ENCODE peak calls at places on chromosome 1, in seven cellular contexts. K is mammary epithelial cell, L is fibroblast of lung, P is H9, V is HCT116, W is PC-3, I is IMR-90. C is an unnamed sample. For H4K20me1, the result is how much of the 10 kb centered on the place peaks cover.

GRCh38 chr1:97070366-97070765 is 348.8 kb downstream of the PTBP2 start:
- DNase-seq in K (no peak), W (peak), P (no peak), I (peak), L (peak), V (no peak), C (no peak)

GRCh38 chr1:161206411-161207140 is 4.4 kb downstream of the NDUFS2 start:
- DNase-seq in W (no peak), P (no peak), K (no peak), L (peak), V (no peak), I (peak), C (no peak)

GRCh38 chr1:7644906-7645750 is 126.0 kb upstream of the VAMP3 start:
- DNase-seq in P (no peak), W (no peak), L (no peak), I (peak), V (no peak), K (peak), C (peak)

GRCh38 chr1:162381383-162381782 is at the start of gene C1orf226:
- DNase-seq in K (peak), I (no peak), V (peak), L (no peak), W (peak), P (no peak), C (no peak)

GRCh38 chr1:50108497-50109073 is at the start of gene ELAVL4:
- DNase-seq in K (no peak), W (no peak), P (peak), I (no peak), V (no peak), L (no peak), C (no peak)

GRCh38 chr1:155166373-155167165 is 6.5 kb downstream of the KRTCAP2 start:
- DNase-seq in L (peak), V (no peak), P (peak), I (no peak), K (no peak), W (no peak), C (peak)

GRCh38 chr1:9194024-9194423 is 40.5 kb upstream of the H6PD start:
- DNase-seq in I (no peak), V (no peak), L (no peak), P (no peak), W (peak), K (no peak), C (no peak)

GRCh38 chr1:12541274-12542137 is 76.5 kb downstream of the DHRS3 start:
- DNase-seq in I (peak), L (peak), V (no peak), K (peak), W (no peak), P (no peak), C (peak)

GRCh38 chr1:155170806-155171205 is 2.3 kb downstream of the KRTCAP2 start:
- DNase-seq in W (no peak), L (no peak), K (no peak), P (no peak), V (no peak), I (no peak), C (no peak)

GRCh38 chr1:228486596-228487335 is 416 bp upstream of the RNF187 start:
- DNase-seq in V (peak), L (peak), W (peak), I (peak), P (peak), K (peak), C (peak)

GRCh38 chr1:63327417-63328139 is 5.2 kb downstream of the FOXD3 start:
- DNase-seq in P (peak), K (peak), I (peak), L (peak), V (peak), W (peak), C (peak)

GRCh38 chr1:29754608-29755375 is 518.5 kb downstream of the PTPRU start:
- DNase-seq in P (peak), K (no peak), W (no peak), V (no peak), L (no peak), I (no peak), C (no peak)

GRCh38 chr1:3506943-3507342 is 52.5 kb downstream of the ARHGEF16 start:
- DNase-seq in I (no peak), K (no peak), V (no peak), L (no peak), W (no peak), P (no peak), C (no peak)
- H4K20me1 ChIP-seq in I (under half), K (under half), V (under half), L (under half), W (under half), P (under half), C (under half)

GRCh38 chr1:112410704-112411103 is 14.7 kb downstream of the CTTNBP2NL start:
- DNase-seq in V (no peak), P (no peak), K (no peak), L (no peak), I (no peak), W (no peak), C (no peak)
- H4K20me1 ChIP-seq in V (under half), P (under half), K (under half), L (under half), I (under half), W (under half), C (under half)

DNA sequence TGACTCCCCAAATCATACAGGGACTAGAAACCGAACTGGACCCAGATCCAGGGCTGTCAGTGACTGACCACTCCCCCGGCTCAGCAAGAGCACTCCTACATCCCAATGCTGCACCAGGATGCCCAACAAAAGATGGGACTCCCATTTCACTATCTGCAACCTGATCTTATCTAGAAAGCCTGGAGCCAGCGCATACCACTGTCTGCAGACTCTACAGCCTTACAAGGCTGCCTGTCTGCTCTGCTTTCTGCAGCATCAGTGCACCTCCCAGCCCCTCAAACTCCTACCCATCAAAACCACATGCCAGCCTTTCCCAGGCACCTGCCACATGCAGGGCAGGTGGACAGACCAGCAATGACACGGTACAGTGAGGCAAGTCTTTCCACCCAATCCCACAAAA is 52.2 kb downstream of the SSBP3 start:
- DNase-seq in P (no peak), V (no peak), W (no peak), L (no peak), I (no peak), K (no peak), C (no peak)
- H4K20me1 ChIP-seq in P (under half), V (under half), W (under half), L (under half), I (half or more), K (under half), C (under half)

GRCh38 chr1:164667010-164667409 is 108.0 kb downstream of the PBX1 start:
- DNase-seq in P (no peak), V (no peak), W (no peak), I (no peak), K (no peak), L (no peak), C (no peak)

GRCh38 chr1:164662955-164663354 is 104.0 kb downstream of the PBX1 start:
- DNase-seq in K (no peak), W (no peak), P (no peak), L (no peak), I (no peak), V (no peak), C (no peak)

GRCh38 chr1:164667600-164667999 is 108.6 kb downstream of the PBX1 start:
- DNase-seq in L (no peak), K (no peak), I (no peak), W (no peak), P (no peak), V (no peak), C (no peak)

GRCh38 chr1:164662462-164662861 is 103.5 kb downstream of the PBX1 start:
- DNase-seq in I (no peak), W (no peak), P (no peak), L (no peak), K (no peak), V (no peak), C (no peak)

GRCh38 chr1:164664127-164664526 is 105.1 kb downstream of the PBX1 start:
- DNase-seq in I (no peak), V (no peak), W (no peak), K (no peak), L (no peak), P (no peak), C (no peak)
- H4K20me1 ChIP-seq in I (under half), V (under half), W (under half), K (under half), L (under half), P (under half), C (under half)

GRCh38 chr1:168084396-168085231 is 52.1 kb downstream of the GPR161 start:
- DNase-seq in L (peak), P (peak), V (peak), K (no peak), I (peak), W (peak), C (peak)

GRCh38 chr1:168081373-168082007 is 55.2 kb downstream of the GPR161 start:
- DNase-seq in L (peak), V (no peak), I (peak), K (peak), P (no peak), W (no peak), C (peak)

GRCh38 chr1:168083456-168084325 is 53.0 kb downstream of the GPR161 start:
- DNase-seq in I (no peak), L (no peak), V (no peak), K (no peak), P (no peak), W (no peak), C (no peak)

GRCh38 chr1:168082008-168082876 is 54.5 kb downstream of the GPR161 start:
- DNase-seq in V (peak), L (peak), I (peak), P (peak), K (peak), W (peak), C (peak)

GRCh38 chr1:168079761-168080160 is 57.0 kb downstream of the GPR161 start:
- DNase-seq in V (peak), W (peak), P (no peak), L (no peak), I (peak), K (peak), C (no peak)
- H4K20me1 ChIP-seq in V (under half), W (under half), P (under half), L (under half), I (under half), K (under half), C (under half)

DNA sequence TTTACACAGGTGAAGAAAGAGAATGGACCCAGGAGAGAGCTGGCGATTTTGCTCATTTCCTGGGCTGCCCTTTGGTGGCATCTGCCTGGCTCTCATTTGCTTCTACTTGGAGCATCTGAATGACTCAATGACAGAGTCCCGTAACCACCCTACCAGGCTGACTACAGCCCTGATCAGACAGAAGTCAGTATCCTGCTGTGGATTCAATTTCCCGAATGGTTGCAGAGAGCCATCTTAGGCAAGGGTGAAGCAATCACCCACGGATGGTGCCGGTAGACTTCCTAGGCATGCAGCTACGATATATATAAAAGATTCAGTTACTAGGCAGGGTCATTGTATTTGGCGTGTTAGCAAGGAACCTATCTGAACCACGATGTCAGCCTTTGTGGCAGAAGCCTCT is 10.2 kb downstream of the AJAP1 start:
- DNase-seq in W (no peak), V (no peak), L (no peak), I (no peak), P (no peak), K (no peak), C (no peak)
- H4K20me1 ChIP-seq in W (under half), V (under half), L (under half), I (under half), P (under half), K (under half), C (under half)

GRCh38 chr1:32116531-32116930 is 8.7 kb downstream of the KPNA6 start:
- DNase-seq in P (no peak), V (no peak), I (no peak), W (no peak), K (no peak), L (peak), C (no peak)
- H4K20me1 ChIP-seq in P (under half), V (under half), I (half or more), W (under half), K (under half), L (under half), C (under half)

GRCh38 chr1:2403273-2403672 is 9.1 kb downstream of the PEX10 start:
- DNase-seq in P (no peak), I (no peak), V (no peak), K (no peak), W (no peak), L (no peak), C (no peak)

GRCh38 chr1:2404142-2404889 is 8.0 kb downstream of the PEX10 start:
- DNase-seq in V (no peak), P (no peak), W (no peak), L (peak), I (no peak), K (no peak), C (no peak)

GRCh38 chr1:2400576-2400909 is 8.9 kb downstream of the RER1 start:
- DNase-seq in P (no peak), K (no peak), L (no peak), W (no peak), I (no peak), V (no peak), C (no peak)

GRCh38 chr1:2400950-2401649 is 9.5 kb downstream of the RER1 start:
- DNase-seq in V (no peak), P (no peak), L (no peak), I (no peak), W (no peak), K (no peak), C (no peak)

GRCh38 chr1:2402420-2402819 is 9.9 kb downstream of the PEX10 start:
- DNase-seq in K (no peak), L (no peak), I (no peak), W (no peak), P (no peak), V (no peak), C (no peak)
- H4K20me1 ChIP-seq in K (under half), L (under half), I (under half), W (under half), P (under half), V (under half), C (under half)